ENCODE peak calls at places on chromosome 17, in ten cellular contexts. M is stomach, J is GM23338, D is breast epithelium, A is Panc1, Z is upper lobe of left lung, K is transverse colon, Y is vagina, T is esophagus muscularis mucosa, X is SK-N-SH. U is an unnamed sample. For H3K4me1, the result is how much of the 10 kb centered on the place peaks cover.

GRCh38 chr17:60163108-60163784 is 13.5 kb downstream of the CA4 start:
- DNase-seq in Z (no peak), K (no peak), X (peak), J (no peak), M (no peak), A (no peak), T (no peak), Y (no peak), D (no peak), U (no peak)

GRCh38 chr17:50630524-50631194 is 4.0 kb upstream of the ABCC3 start:
- DNase-seq in Z (peak), X (peak), K (peak), D (peak), A (no peak), J (peak), T (no peak), Y (no peak), M (peak), U (peak)

GRCh38 chr17:27860971-27861669 is 32.0 kb downstream of the LYRM9 start:
- DNase-seq in Z (no peak), X (no peak), T (no peak), J (no peak), D (no peak), Y (no peak), M (no peak), K (no peak), A (no peak), U (no peak)

GRCh38 chr17:15414502-15415348 is 52.7 kb downstream of the CDRT4 start:
- DNase-seq in A (no peak), D (peak), T (no peak), M (no peak), K (no peak), Z (peak), X (no peak), Y (no peak), J (no peak), U (no peak)

GRCh38 chr17:47704116-47704515 is 10.2 kb downstream of the TBKBP1 start:
- DNase-seq in T (no peak), M (no peak), A (no peak), K (peak), X (no peak), Z (peak), J (peak), D (no peak), Y (no peak), U (no peak)

GRCh38 chr17:16417896-16418683 is 2.7 kb downstream of the TRPV2 start:
- DNase-seq in M (no peak), Y (no peak), D (no peak), Z (no peak), A (no peak), J (no peak), K (no peak), X (no peak), T (no peak), U (no peak)

GRCh38 chr17:40092581-40092980 is 7.8 kb downstream of the NR1D1 start:
- DNase-seq in K (no peak), T (no peak), X (no peak), Z (no peak), M (no peak), Y (peak), A (no peak), J (no peak), D (no peak), U (no peak)

GRCh38 chr17:44108440-44109311 is 14.8 kb downstream of the HDAC5 start:
- DNase-seq in K (peak), Y (no peak), J (no peak), D (peak), M (peak), Z (peak), T (peak), X (peak), A (no peak), U (peak)

GRCh38 chr17:9427460-9428315 is 147.9 kb downstream of the STX8 start:
- DNase-seq in D (peak), K (no peak), Z (no peak), J (no peak), M (no peak), Y (no peak), T (no peak), X (no peak), A (no peak), U (no peak)

GRCh38 chr17:33234930-33235685 is 58.0 kb downstream of the ASIC2 start:
- DNase-seq in J (no peak), A (peak), X (peak), K (peak), M (peak), D (peak), T (no peak), Y (no peak), Z (peak), U (peak)

GRCh38 chr17:5584971-5585794 is 874 bp upstream of the NLRP1 start:
- DNase-seq in Y (peak), J (peak), A (no peak), K (no peak), Z (no peak), D (no peak), M (no peak), T (no peak), X (no peak), U (no peak)

GRCh38 chr17:73228748-73229236 is 32.9 kb downstream of the CPSF4L start:
- DNase-seq in D (peak), K (peak), A (no peak), M (peak), T (no peak), X (no peak), J (peak), Z (peak), Y (no peak), U (peak)

GRCh38 chr17:82231562-82232321 is 2.9 kb downstream of the SLC16A3 start:
- DNase-seq in Z (peak), Y (no peak), X (no peak), K (peak), T (peak), J (peak), M (peak), D (peak), A (no peak), U (peak)

GRCh38 chr17:82386881-82387498 is 15.4 kb downstream of the UTS2R start:
- DNase-seq in M (no peak), K (no peak), A (no peak), T (no peak), D (no peak), Y (no peak), J (no peak), X (no peak), Z (no peak), U (no peak)

GRCh38 chr17:61402978-61403845 is 3.6 kb downstream of the TBX2 start:
- DNase-seq in Z (no peak), X (peak), M (no peak), J (peak), T (no peak), K (no peak), Y (no peak), D (no peak), A (no peak), U (no peak)

GRCh38 chr17:27558341-27558740 is 72.6 kb upstream of the LGALS9 start:
- DNase-seq in Z (no peak), D (no peak), A (no peak), X (no peak), M (no peak), J (no peak), T (no peak), Y (no peak), K (no peak), U (no peak)

GRCh38 chr17:76585649-76586593 is at the start of gene ST6GALNAC2:
- DNase-seq in K (peak), X (peak), Y (no peak), J (peak), D (peak), Z (peak), T (no peak), A (no peak), M (peak), U (peak)

GRCh38 chr17:72590882-72591499 is 470.2 kb downstream of the SOX9 start:
- DNase-seq in Z (no peak), D (no peak), X (no peak), T (no peak), A (no peak), J (no peak), K (no peak), M (no peak), Y (no peak), U (no peak)

GRCh38 chr17:43409131-43409530 is 10.3 kb downstream of the ARL4D start:
- DNase-seq in J (no peak), D (no peak), K (no peak), T (no peak), A (no peak), M (no peak), Y (no peak), X (no peak), Z (no peak), U (no peak)

DNA sequence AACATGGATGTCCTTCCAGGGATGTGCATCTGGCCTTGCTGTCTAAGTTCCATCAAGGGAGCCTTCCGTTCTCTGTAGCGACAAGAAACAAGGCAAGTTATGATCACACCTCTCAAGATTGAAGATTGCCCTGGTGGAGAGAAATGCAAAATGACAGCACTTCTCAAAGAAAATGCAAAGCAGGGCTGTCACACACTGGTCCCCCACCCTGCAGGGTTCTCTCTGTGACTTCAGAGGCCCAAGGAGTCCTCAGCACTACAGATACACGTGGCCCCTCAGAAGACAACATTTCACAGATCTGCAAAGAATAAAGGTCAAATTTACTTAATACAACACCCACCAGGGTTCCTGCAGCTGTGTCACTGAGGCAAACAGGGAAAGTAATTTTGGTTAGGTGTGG is 60.7 kb upstream of the TEX2 start:
- DNase-seq in T (no peak), Y (no peak), J (no peak), K (no peak), D (no peak), X (no peak), M (no peak), Z (no peak), A (no peak), U (no peak)
- TF ChIP-seq POLR2AphosphoS5 in T (no peak), Y (no peak), J (no peak), K (no peak), D (no peak), X (no peak), M (no peak), Z (no peak), A (no peak), U (no peak)

DNA sequence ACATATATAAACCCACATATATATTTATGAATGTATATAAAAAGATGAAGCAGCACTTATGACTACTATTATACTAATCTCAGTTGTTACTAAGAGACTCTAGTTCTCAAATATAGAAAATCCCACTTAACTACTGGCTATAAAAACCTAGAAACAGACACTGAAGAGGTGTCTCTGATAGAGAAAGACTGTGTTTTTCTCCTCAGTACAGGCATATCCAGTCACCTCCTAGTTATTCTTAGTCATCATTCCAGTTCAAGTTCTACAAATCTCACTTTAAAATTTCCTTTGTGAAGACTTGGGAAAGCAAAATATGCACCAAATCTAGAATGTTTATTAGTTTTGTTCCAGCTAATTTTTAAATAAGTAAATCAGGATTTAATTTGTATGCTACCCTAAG is 93.9 kb downstream of the STH start:
- DNase-seq in T (no peak), M (no peak), A (no peak), K (no peak), X (no peak), D (no peak), J (no peak), Z (no peak), Y (no peak), U (no peak)
- H3K4me3 ChIP-seq in T (no peak), M (no peak), A (no peak), K (no peak), X (no peak), D (no peak), J (no peak), Z (no peak), Y (no peak), U (no peak)

DNA sequence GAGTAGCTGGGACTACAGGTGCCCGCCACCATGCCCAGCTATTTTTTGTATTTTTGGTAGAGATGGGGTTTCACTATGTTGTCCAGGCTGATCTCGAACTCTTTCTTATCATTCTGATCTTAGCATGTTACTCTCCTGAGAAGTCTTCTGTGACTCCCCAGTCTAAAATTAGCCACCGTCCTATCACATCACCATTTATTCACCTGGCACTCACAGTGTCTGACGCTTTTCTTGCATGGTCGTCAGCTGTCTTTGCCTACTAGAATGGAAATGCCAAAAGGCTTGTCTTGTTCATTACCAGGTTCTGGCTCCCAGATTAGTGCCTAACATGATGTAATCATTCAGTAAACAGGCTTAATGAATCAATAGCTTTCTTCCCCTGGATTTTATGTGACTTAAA is 23.8 kb downstream of the TOM1L1 start:
- DNase-seq in K (no peak), T (no peak), M (no peak), Y (no peak), J (no peak), A (no peak), Z (no peak), D (no peak), X (no peak), U (no peak)
- H3K4me1 ChIP-seq in K (under half), T (under half), M (under half), Y (under half), J (under half), A (under half), Z (under half), D (under half), X (under half), U (under half)

DNA sequence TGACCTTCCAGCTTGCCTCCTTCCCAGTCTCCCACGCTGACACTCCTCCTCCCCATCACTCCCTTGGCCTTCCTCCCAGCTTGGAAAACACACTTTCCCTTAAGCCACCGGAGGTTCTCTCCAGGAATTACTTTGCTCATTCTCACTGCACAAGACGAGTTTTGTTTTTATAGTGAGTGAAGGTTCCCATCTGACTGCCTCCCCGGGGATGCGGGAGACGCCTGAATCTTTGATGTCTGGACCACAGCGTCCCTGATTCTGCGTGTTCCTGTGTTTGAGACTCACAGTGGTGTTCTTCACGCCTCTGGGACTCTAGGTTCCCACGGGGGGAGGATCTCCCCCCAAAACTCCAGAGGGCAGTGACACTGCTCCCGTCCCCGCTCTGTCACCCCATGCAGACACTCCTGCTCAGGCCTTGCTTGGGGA is 2.0 kb downstream of the DNAI2 start:
- DNase-seq in M (no peak), X (no peak), D (no peak), J (no peak), Z (no peak), Y (peak), K (no peak), T (no peak), A (no peak), U (no peak)
- TF ChIP-seq POLR2AphosphoS5 in M (no peak), X (no peak), D (no peak), J (no peak), Z (peak), Y (peak), K (no peak), T (no peak), A (no peak), U (no peak)

GRCh38 chr17:2068101-2068518 is 13.2 kb downstream of the HIC1 start:
- DNase-seq in J (no peak), K (no peak), A (no peak), M (no peak), X (no peak), Y (no peak), D (no peak), Z (no peak), T (no peak), U (no peak)
- H3K4me3 ChIP-seq in J (no peak), K (no peak), A (no peak), M (no peak), X (no peak), Y (no peak), D (no peak), Z (no peak), T (no peak), U (no peak)

DNA sequence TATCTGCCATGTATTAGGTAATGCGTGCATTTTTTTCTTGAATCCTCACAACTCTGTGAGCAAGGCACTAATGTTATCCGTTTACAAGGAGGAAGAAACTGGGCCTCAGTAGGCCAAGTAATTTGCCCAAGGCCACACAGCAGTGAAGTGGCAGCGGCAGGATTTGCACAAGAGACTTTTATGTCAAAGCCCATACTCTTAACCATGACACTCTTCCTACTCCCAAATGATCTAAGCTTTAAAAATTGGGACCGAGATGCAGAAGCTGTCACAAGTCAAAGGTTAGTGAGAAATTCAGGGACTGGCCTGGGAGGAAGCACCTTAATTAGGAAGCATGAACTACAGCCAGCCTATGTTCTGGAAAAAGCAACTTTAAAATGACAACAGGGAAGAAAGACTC is 10.7 kb downstream of the MAP3K14 start:
- DNase-seq in X (no peak), T (no peak), Y (no peak), M (no peak), J (no peak), Z (no peak), K (no peak), D (no peak), A (no peak), U (no peak)
- H3K4me1 ChIP-seq in X (under half), T (half or more), Y (half or more), M (half or more), J (under half), Z (half or more), K (half or more), D (under half), A (half or more), U (under half)

DNA sequence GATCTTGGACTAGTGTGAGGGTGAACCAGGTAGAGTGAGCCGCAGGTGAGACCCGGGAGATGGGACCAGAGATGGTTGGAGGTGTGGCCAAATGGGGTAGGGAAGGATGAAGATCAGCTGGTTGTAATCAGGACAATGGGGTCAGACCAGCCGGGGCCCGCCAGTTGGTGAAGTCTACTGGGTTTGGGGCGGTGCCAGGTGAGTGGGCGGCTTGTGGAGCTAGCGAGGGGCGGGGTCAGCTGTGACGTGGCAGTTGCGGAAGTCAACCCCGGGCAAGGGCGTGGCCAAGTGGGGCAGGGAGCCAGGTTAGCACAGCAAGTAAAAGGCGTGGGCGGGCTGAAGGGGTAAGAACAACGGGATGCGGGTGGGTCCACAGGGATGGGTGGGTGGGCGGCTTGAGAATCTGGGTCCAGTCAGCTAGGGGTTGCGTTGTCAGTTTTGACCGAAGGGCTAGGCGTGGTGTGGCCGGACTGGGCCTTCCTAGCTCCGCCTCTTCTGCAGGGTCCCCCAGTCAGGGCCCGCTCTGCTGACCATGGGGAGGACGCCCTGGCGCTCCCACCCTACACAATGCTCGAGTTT is 25.5 kb upstream of the ALKBH5 start:
- DNase-seq in A (no peak), K (peak), T (peak), Y (no peak), Z (peak), X (no peak), J (peak), D (peak), M (peak), U (peak)
- TF ChIP-seq POLR2AphosphoS5 in A (no peak), K (peak), T (no peak), Y (no peak), Z (peak), X (no peak), J (peak), D (no peak), M (no peak), U (peak)

GRCh38 chr17:41419712-41420111 is 4.7 kb downstream of the KRT37 start:
- DNase-seq in T (no peak), Z (no peak), D (peak), Y (no peak), K (no peak), M (no peak), J (no peak), X (no peak), A (no peak), U (peak)

GRCh38 chr17:41420134-41420533 is 4.3 kb downstream of the KRT37 start:
- DNase-seq in K (no peak), J (no peak), T (no peak), A (no peak), Z (no peak), D (peak), Y (no peak), M (no peak), X (no peak), U (peak)

GRCh38 chr17:41421116-41421515 is 3.3 kb downstream of the KRT37 start:
- DNase-seq in X (no peak), Z (no peak), J (no peak), A (no peak), D (no peak), T (no peak), Y (no peak), K (no peak), M (no peak), U (peak)

GRCh38 chr17:41421617-41422016 is 2.8 kb downstream of the KRT37 start:
- DNase-seq in T (no peak), X (no peak), Z (no peak), D (no peak), J (no peak), A (no peak), Y (no peak), K (no peak), M (no peak), U (no peak)

GRCh38 chr17:41424111-41424635 is at the start of gene KRT37:
- DNase-seq in Z (no peak), K (no peak), J (no peak), Y (no peak), T (no peak), M (no peak), X (no peak), D (no peak), A (no peak), U (no peak)
- H3K4me3 ChIP-seq in Z (no peak), K (no peak), J (no peak), Y (no peak), T (no peak), M (no peak), X (no peak), D (no peak), A (no peak), U (no peak)

DNA sequence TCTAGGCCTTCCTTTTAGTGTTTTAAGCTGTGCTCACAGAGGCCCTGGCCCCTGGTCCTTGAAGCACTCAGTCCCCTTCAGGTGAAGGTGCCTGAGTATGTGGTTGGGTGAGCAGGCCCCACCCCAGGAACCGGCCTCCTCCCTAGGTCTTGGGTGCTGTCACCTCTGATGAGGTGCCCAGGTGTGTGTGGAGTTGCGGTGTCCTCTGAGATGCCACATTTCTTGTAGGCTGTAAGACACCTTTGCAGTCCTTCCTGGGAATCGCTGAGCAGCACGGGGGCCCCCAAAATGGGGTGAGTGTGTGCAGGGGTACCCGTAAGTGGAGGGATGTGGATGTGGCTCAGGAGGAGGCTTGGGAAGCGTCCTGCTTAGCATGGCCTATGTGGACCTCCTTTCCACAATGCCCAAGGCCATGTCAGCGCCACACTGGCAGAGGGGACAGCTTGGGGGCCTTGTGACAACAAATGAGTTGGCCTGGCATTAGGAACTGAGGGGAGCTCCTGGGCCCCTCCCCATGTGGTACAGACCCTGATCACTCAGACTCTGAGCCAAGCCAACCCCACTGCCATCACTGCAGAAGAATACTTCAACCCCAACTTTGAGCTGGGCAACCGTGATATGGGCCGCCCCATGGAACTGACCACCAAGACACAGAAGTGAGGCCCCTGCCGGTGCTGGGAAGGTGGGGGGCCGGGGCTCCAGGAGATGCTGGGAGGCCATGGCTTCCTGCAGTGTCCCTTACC is 11.2 kb downstream of the CORO6 start:
- DNase-seq in Z (no peak), K (no peak), X (no peak), J (no peak), Y (no peak), A (no peak), T (no peak), D (no peak), M (no peak), U (no peak)
- H3K4me1 ChIP-seq in Z (under half), K (under half), X (under half), J (under half), Y (under half), A (under half), T (under half), D (under half), M (under half), U (under half)

U was measured in prostate gland.